ENCODE peak calls at places on chromosomes 1 and 21, in six cellular contexts. C is AG04450, P is GM20000, G is fibroblast of mammary gland, U is fibroblast of the aortic adventitia, E is cardiac fibroblast. J is an unnamed sample.

GRCh38 chr1:21651214-21652042 is 17.7 kb downstream of the RAP1GAP start:
- DNase-seq in C (no peak), P (peak; percentile 79), G (no peak), U (no peak), E (no peak), J (peak; percentile 76)

GRCh38 chr1:90370696-90371095 is 346.4 kb downstream of the BARHL2 start:
- DNase-seq in C (no peak), P (no peak), G (peak; percentile 6), U (peak; percentile 7), E (no peak), J (no peak)

GRCh38 chr1:182965096-182965495 is 12.1 kb upstream of the SHCBP1L start:
- DNase-seq in C (no peak), P (no peak), G (no peak), U (no peak), E (no peak), J (no peak)

GRCh38 chr1:29868944-29869343 is 632.6 kb downstream of the PTPRU start:
- DNase-seq in C (no peak), P (no peak), G (no peak), U (no peak), E (no peak), J (no peak)

GRCh38 chr1:14516974-14517812 is 81.3 kb upstream of the KAZN start:
- DNase-seq in C (peak; percentile 45), P (peak; percentile 24), G (peak; percentile 100), U (peak; percentile 99), E (peak; percentile 76), J (no peak)

GRCh38 chr1:238892612-238893011 is 493.8 kb upstream of the CHRM3 start:
- DNase-seq in C (no peak), P (no peak), G (no peak), U (no peak), E (peak; percentile 3), J (no peak)

GRCh38 chr1:168897249-168897648 is 168.2 kb upstream of the DPT start:
- DNase-seq in C (no peak), P (no peak), G (peak; percentile 21), U (no peak), E (no peak), J (no peak)

GRCh38 chr1:91026777-91027176 is 4.9 kb upstream of the ZNF644 start:
- DNase-seq in C (no peak), P (no peak), G (peak; percentile 34), U (peak; percentile 40), E (peak; percentile 59), J (no peak)

GRCh38 chr1:15870421-15870820 is 22.9 kb downstream of the SPEN start:
- DNase-seq in C (no peak), P (no peak), G (peak; percentile 50), U (peak; percentile 36), E (peak; percentile 45), J (no peak)

GRCh38 chr21:46048926-46049889 is 48.7 kb upstream of the COL6A2 start:
- DNase-seq in C (peak; percentile 100), P (no peak), G (peak; percentile 100), U (peak; percentile 100), E (peak; percentile 100), J (peak; percentile 64)

GRCh38 chr1:193105821-193106177 is 585 bp upstream of the GLRX2 start:
- DNase-seq in C (no peak), P (no peak), G (peak; percentile 39), U (no peak), E (no peak), J (no peak)

GRCh38 chr1:23868848-23869450 is 859 bp upstream of the FUCA1 start:
- DNase-seq in C (no peak), P (peak; percentile 31), G (no peak), U (no peak), E (peak; percentile 3), J (no peak)

GRCh38 chr1:6462412-6463119 is 3.4 kb downstream of the TNFRSF25 start:
- DNase-seq in C (no peak), P (no peak), G (no peak), U (no peak), E (no peak), J (no peak)

GRCh38 chr1:220685879-220686278 is 4.3 kb upstream of the C1orf115 start:
- DNase-seq in C (no peak), P (no peak), G (no peak), U (no peak), E (no peak), J (no peak)
- TF ChIP-seq CTCF in C (no peak), P (no peak), G (no peak), U (no peak), E (no peak), J (no peak)

GRCh38 chr1:88029899-88030298 is 654.2 kb upstream of the PKN2 start:
- DNase-seq in C (no peak), P (no peak), G (no peak), U (peak; percentile 8), E (peak; percentile 2), J (no peak)
- TF ChIP-seq CTCF in C (no peak), P (no peak), G (no peak), U (no peak), E (no peak), J (no peak)

DNA sequence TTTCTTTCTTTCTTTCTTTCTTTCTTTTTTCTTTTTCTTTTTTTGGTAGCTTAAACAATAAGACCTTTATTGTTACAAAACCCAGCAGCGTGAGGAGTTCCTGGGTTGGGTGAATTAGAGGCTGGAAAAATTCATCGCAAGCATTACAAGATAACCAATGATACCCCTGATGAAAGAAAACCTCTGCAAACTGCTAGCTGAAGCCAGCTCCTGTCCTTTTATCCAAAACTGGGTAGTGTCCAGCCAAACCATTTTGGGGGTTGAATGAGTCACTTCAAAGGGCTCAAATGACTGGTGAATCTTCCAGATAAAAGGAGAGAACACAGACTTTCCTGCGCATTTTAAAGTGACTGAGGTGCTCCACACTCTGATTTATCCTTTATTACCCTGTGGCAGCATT is 32.6 kb upstream of the CEP350 start:
- DNase-seq in C (no peak), P (no peak), G (peak; percentile 25), U (no peak), E (no peak), J (no peak)
- TF ChIP-seq CTCF in C (no peak), P (no peak), G (no peak), U (no peak), E (no peak), J (no peak)

GRCh38 chr21:24050233-24050632 is 1557.0 kb downstream of the MRPL39 start:
- DNase-seq in C (no peak), P (no peak), G (no peak), U (no peak), E (no peak), J (no peak)

GRCh38 chr21:24046816-24047443 is 1560.4 kb downstream of the MRPL39 start:
- DNase-seq in C (no peak), P (no peak), G (no peak), U (no peak), E (no peak), J (no peak)

GRCh38 chr21:24042687-24043086 is 1564.6 kb downstream of the MRPL39 start:
- DNase-seq in C (no peak), P (no peak), G (no peak), U (no peak), E (no peak), J (no peak)

GRCh38 chr21:24045775-24046215 is 1561.5 kb downstream of the MRPL39 start:
- DNase-seq in C (peak; percentile 94), P (no peak), G (peak; percentile 86), U (peak; percentile 78), E (peak; percentile 98), J (peak; percentile 55)

DNA sequence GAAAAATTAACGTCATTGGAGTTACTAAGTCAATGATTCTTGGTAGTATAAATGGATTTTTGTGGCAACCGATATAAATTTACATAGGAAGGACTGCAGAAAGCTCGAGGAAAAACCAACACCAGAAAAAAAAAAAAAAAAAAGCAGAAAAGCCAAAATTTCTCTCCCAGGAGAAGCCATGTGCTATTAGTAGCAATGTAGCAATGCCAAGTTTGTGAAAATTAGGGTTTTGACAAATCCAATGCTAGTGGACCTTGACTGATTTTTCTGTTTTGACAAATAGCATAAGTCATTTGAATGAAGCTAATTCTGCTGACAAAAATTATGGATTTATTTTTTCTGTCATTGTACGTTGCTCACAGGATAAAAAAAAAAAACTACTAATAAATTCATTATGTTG is 1561.9 kb downstream of the MRPL39 start:
- DNase-seq in C (no peak), P (no peak), G (no peak), U (no peak), E (no peak), J (no peak)
- TF ChIP-seq CTCF in C (no peak), P (no peak), G (no peak), U (no peak), E (no peak), J (no peak)

GRCh38 chr1:36866168-36866814 is 168.0 kb downstream of the GRIK3 start:
- DNase-seq in C (no peak), P (no peak), G (no peak), U (no peak), E (no peak), J (no peak)

GRCh38 chr1:36865080-36865900 is 169.0 kb downstream of the GRIK3 start:
- DNase-seq in C (no peak), P (no peak), G (no peak), U (no peak), E (no peak), J (no peak)

GRCh38 chr1:36863061-36863460 is 171.3 kb downstream of the GRIK3 start:
- DNase-seq in C (no peak), P (no peak), G (no peak), U (no peak), E (no peak), J (no peak)

GRCh38 chr1:36863500-36863899 is 170.8 kb downstream of the GRIK3 start:
- DNase-seq in C (no peak), P (no peak), G (no peak), U (no peak), E (no peak), J (no peak)

GRCh38 chr1:36864182-36865079 is 169.9 kb downstream of the GRIK3 start:
- DNase-seq in C (no peak), P (peak; percentile 38), G (no peak), U (no peak), E (no peak), J (no peak)
- TF ChIP-seq CTCF in C (no peak), P (peak; percentile 61), G (no peak), U (no peak), E (no peak), J (no peak)

GRCh38 chr1:111990026-111990877 is 784 bp upstream of the KCND3 start:
- DNase-seq in C (no peak), P (no peak), G (no peak), U (no peak), E (peak; percentile 7), J (peak; percentile 43)
- TF ChIP-seq CTCF in C (no peak), P (no peak), G (no peak), U (no peak), E (no peak), J (no peak)

GRCh38 chr1:34113887-34114286 is 51.1 kb downstream of the CSMD2 start:
- DNase-seq in C (no peak), P (no peak), G (peak; percentile 34), U (peak; percentile 32), E (peak; percentile 18), J (no peak)
- TF ChIP-seq CTCF in C (peak; percentile 36), P (no peak), G (peak; percentile 40), U (peak; percentile 40), E (peak; percentile 4), J (no peak)

J was measured in mucosa of descending colon.